ENCODE peak calls at places on chromosomes 11 and 22, in six cellular contexts. Y, N, V, L, P and D are unnamed samples.

GRCh38 chr22:23161029-23161428 is 15.8 kb downstream of the RAB36 start:
- DNase-seq in Y (no peak), N (no peak), V (no peak), L (no peak), P (no peak), D (no peak)

GRCh38 chr22:42962295-42963230 is 52.4 kb downstream of the PACSIN2 start:
- DNase-seq in Y (peak; percentile 35), N (no peak), V (no peak), L (peak; percentile 45), P (peak; percentile 84), D (no peak)

GRCh38 chr11:20616908-20617307 is 17.5 kb downstream of the SLC6A5 start:
- DNase-seq in Y (no peak), N (no peak), V (no peak), L (no peak), P (no peak), D (no peak)

GRCh38 chr11:66887531-66887930 is 30.7 kb downstream of the LRFN4 start:
- DNase-seq in Y (no peak), N (no peak), V (no peak), L (no peak), P (no peak), D (no peak)

GRCh38 chr11:116730568-116730967 is 42.2 kb downstream of the BUD13 start:
- DNase-seq in Y (no peak), N (no peak), V (no peak), L (no peak), P (no peak), D (no peak)

GRCh38 chr11:86737752-86738151 is 62.6 kb upstream of the PRSS23 start:
- DNase-seq in Y (peak; percentile 87), N (peak; percentile 72), V (no peak), L (no peak), P (peak; percentile 39), D (no peak)

GRCh38 chr22:47269689-47270088 is 507.2 kb downstream of the TBC1D22A start:
- DNase-seq in Y (no peak), N (no peak), V (no peak), L (no peak), P (no peak), D (no peak)

GRCh38 chr11:122748968-122749687 is 89.2 kb upstream of the CRTAM start:
- DNase-seq in Y (peak; percentile 95), N (peak; percentile 96), V (no peak), L (peak; percentile 47), P (peak; percentile 48), D (peak; percentile 95)

GRCh38 chr22:43726296-43726695 is 85.8 kb downstream of the EFCAB6 start:
- DNase-seq in Y (peak; percentile 15), N (no peak), V (no peak), L (no peak), P (no peak), D (no peak)

GRCh38 chr11:115324569-115325432 is 179.4 kb downstream of the CADM1 start:
- DNase-seq in Y (peak; percentile 61), N (peak; percentile 1), V (no peak), L (peak; percentile 50), P (peak; percentile 47), D (peak; percentile 3)

GRCh38 chr11:101915811-101916291 is 471 bp downstream of the ANGPTL5 start:
- DNase-seq in Y (peak; percentile 75), N (peak; percentile 48), V (no peak), L (no peak), P (peak; percentile 64), D (peak; percentile 33)

GRCh38 chr11:72755794-72756285 is 3.6 kb upstream of the ARAP1 start:
- DNase-seq in Y (no peak), N (no peak), V (no peak), L (no peak), P (no peak), D (no peak)

GRCh38 chr22:26162961-26163360 is 6.3 kb upstream of the SEZ6L start:
- DNase-seq in Y (no peak), N (no peak), V (no peak), L (no peak), P (no peak), D (no peak)

GRCh38 chr11:25981998-25982397 is 349.9 kb upstream of the ANO3 start:
- DNase-seq in Y (peak; percentile 73), N (peak; percentile 69), V (no peak), L (peak; percentile 42), P (no peak), D (peak; percentile 29)

GRCh38 chr22:40183029-40183581 is 5.4 kb downstream of the TNRC6B start:
- DNase-seq in Y (peak; percentile 92), N (peak; percentile 79), V (no peak), L (peak; percentile 31), P (peak; percentile 70), D (peak; percentile 86)

GRCh38 chr11:99988105-99988907 is 698.8 kb upstream of the ARHGAP42 start:
- DNase-seq in Y (no peak), N (no peak), V (no peak), L (no peak), P (no peak), D (no peak)

GRCh38 chr11:44943118-44943517 is 7.6 kb downstream of the TP53I11 start:
- DNase-seq in Y (no peak), N (no peak), V (no peak), L (no peak), P (no peak), D (no peak)

GRCh38 chr22:50191041-50191740 is 5.5 kb downstream of the TRABD start:
- DNase-seq in Y (no peak), N (no peak), V (no peak), L (peak; percentile 61), P (no peak), D (no peak)

GRCh38 chr11:3836903-3837302 is 3.9 kb downstream of the RHOG start:
- DNase-seq in Y (no peak), N (no peak), V (peak; percentile 73), L (peak; percentile 40), P (no peak), D (no peak)

GRCh38 chr22:32119568-32120235 is 39.4 kb downstream of the C22orf42 start:
- DNase-seq in Y (no peak), N (no peak), V (no peak), L (no peak), P (no peak), D (no peak)

GRCh38 chr22:48885919-48886305 is 941.8 kb downstream of the BRD1 start:
- DNase-seq in Y (no peak), N (no peak), V (peak; percentile 27), L (no peak), P (no peak), D (no peak)

GRCh38 chr11:121443688-121444275 is 8.3 kb upstream of the SORL1 start:
- DNase-seq in Y (no peak), N (no peak), V (no peak), L (no peak), P (no peak), D (no peak)

GRCh38 chr11:104570088-104570701 is 328.1 kb downstream of the CASP12 start:
- DNase-seq in Y (no peak), N (peak; percentile 16), V (no peak), L (no peak), P (peak; percentile 68), D (no peak)

GRCh38 chr11:104564921-104565580 is 333.2 kb downstream of the CASP12 start:
- DNase-seq in Y (no peak), N (no peak), V (peak; percentile 45), L (no peak), P (no peak), D (no peak)

GRCh38 chr11:104565581-104565956 is 332.7 kb downstream of the CASP12 start:
- DNase-seq in Y (no peak), N (no peak), V (no peak), L (no peak), P (no peak), D (no peak)
- TF ChIP-seq CTCF in Y (no peak), N (no peak), V (no peak), L (no peak), P (no peak), D (no peak)

GRCh38 chr22:30435674-30436126 is 10.1 kb downstream of the MTFP1 start:
- DNase-seq in Y (no peak), N (no peak), V (peak; percentile 69), L (peak; percentile 60), P (no peak), D (no peak)
- TF ChIP-seq CTCF in Y (no peak), N (no peak), V (no peak), L (no peak), P (no peak), D (no peak)

DNA sequence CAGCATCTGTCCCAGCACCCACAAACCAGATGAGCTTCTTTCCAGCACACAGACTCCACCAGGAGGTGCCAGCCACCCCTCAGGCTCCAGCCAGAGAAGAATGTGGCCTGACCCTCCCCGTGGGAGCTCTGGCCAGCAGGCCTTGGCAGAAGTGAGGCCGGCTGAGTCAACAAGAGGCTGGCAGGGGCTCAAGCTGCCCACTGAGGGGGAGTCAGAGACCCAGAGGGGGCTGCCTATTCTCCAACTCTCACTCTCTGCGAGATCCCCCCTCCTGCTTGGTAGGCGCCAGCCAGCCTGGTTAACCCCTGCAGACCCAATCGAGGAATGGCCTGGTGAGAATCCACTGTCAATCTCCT is 10.6 kb upstream of the CDC42EP1 start:
- DNase-seq in Y (peak; percentile 72), N (peak; percentile 54), V (peak; percentile 89), L (no peak), P (peak; percentile 66), D (peak; percentile 53)
- TF ChIP-seq CTCF in Y (peak; percentile 54), N (peak; percentile 32), V (peak; percentile 36), L (no peak), P (peak; percentile 51), D (peak; percentile 59)

DNA sequence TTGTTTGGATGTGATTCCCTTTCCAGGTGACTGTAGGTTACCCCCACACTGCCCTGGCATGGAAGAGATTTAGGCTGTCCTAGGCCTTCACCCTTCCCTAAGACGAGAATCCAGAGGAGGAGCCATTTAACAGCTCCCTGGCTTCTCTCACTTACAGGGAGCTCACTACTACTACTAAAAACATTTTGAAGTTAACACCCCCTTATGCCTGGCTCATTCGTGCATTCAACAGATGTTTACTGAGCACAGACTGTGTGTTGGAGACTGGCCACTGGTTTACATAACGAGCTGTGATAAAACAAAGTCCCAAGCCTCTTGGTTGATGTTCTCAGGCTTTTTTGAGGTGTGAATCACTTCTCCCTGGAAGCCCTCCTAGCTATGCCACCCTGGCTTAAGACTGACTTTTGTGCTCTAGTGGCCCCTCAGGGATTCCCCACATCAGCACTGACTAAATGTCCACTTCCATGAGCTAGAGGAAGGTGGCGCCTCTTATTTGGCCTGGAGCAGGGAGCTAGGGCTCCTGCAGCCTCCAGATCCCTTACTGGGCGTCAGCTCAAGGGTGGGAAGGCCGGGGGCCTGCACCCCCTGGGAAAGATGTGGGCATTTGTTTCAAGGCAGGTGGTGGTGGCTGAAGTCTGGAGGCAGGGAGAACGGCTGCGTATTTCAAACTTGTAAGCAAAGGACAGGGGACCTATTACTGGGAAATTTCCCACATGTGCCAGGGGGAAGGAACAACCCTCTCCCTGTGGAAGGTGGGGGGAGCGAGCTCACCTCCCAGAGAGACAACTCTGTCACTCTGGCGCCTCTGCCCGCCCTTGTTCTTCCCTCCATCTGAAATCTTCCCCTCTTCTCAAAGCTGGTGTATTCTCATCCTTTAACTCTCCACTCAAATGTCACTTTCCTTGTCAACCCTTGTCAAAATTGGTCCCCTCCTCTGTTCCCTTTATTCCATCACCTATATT is 19.4 kb upstream of the MALAT1 start:
- DNase-seq in Y (peak; percentile 98), N (peak; percentile 81), V (peak; percentile 55), L (peak; percentile 74), P (no peak), D (peak; percentile 93)
- TF ChIP-seq CTCF in Y (peak; percentile 58), N (peak; percentile 34), V (peak; percentile 7), L (no peak), P (no peak), D (peak; percentile 70)

GRCh38 chr11:69718147-69718546 is 14.3 kb upstream of the FGF19 start:
- DNase-seq in Y (no peak), N (no peak), V (no peak), L (peak; percentile 29), P (peak; percentile 47), D (peak; percentile 7)
- TF ChIP-seq CTCF in Y (peak; percentile 45), N (peak; percentile 33), V (peak; percentile 35), L (no peak), P (peak; percentile 83), D (peak; percentile 81)